ENCODE peak calls at places on chromosomes 6 and 20, in four cellular contexts. I is GM12878, N is HepG2, D is K562. G is an unnamed sample.

GRCh38 chr6:90249044-90249443 is 47.6 kb downstream of the BACH2 start:
- DNase-seq in N (no peak), D (no peak), I (no peak), G (no peak)

GRCh38 chr6:18177566-18177965 is 22.3 kb downstream of the KDM1B start:
- DNase-seq in D (no peak), N (no peak), I (no peak), G (no peak)

GRCh38 chr20:32509639-32510066 is 75.5 kb downstream of the NOL4L start:
- DNase-seq in D (no peak), N (peak), I (no peak), G (no peak)

GRCh38 chr6:124677874-124678273 is 284.4 kb upstream of the RNF217 start:
- DNase-seq in N (no peak), I (no peak), D (no peak), G (no peak)

GRCh38 chr6:14110001-14110818 is 7.4 kb upstream of the CD83 start:
- DNase-seq in N (no peak), I (peak), D (peak), G (no peak)

GRCh38 chr6:74638467-74638866 is 567.4 kb downstream of the COL12A1 start:
- DNase-seq in D (no peak), N (no peak), I (no peak), G (no peak)

GRCh38 chr20:48697845-48698491 is 129.8 kb downstream of the PREX1 start:
- DNase-seq in I (no peak), D (peak), N (peak), G (no peak)

GRCh38 chr20:53827996-53828672 is 234.5 kb upstream of the ZNF217 start:
- DNase-seq in D (no peak), N (no peak), I (no peak), G (no peak)

GRCh38 chr6:146260886-146261285 is 232.0 kb downstream of the GRM1 start:
- DNase-seq in I (no peak), D (no peak), N (no peak), G (no peak)

GRCh38 chr6:158253248-158253647 is 59.0 kb upstream of the TULP4 start:
- DNase-seq in N (no peak), D (no peak), I (no peak), G (no peak)

GRCh38 chr6:32969685-32970412 is 1.5 kb downstream of the BRD2 start:
- DNase-seq in D (no peak), I (no peak), N (peak), G (peak)

GRCh38 chr20:34941224-34941623 is 14.4 kb downstream of the GSS start:
- DNase-seq in D (no peak), I (no peak), N (no peak), G (no peak)

GRCh38 chr6:167730441-167730840 is 96.3 kb upstream of the AFDN start:
- DNase-seq in D (no peak), N (no peak), I (no peak), G (no peak)

GRCh38 chr6:33091957-33092356 is 16.2 kb downstream of the HLA-DPB1 start:
- DNase-seq in I (no peak), D (peak), N (peak), G (peak)

GRCh38 chr20:63314566-63315239 is 21.7 kb downstream of the COL20A1 start:
- DNase-seq in I (no peak), D (no peak), N (no peak), G (no peak)

GRCh38 chr6:169404828-169405227 is 151.2 kb upstream of the THBS2 start:
- DNase-seq in I (no peak), N (no peak), D (no peak), G (no peak)

GRCh38 chr6:156774872-156775405 is 2.2 kb upstream of the ARID1B start:
- DNase-seq in N (no peak), D (no peak), I (no peak), G (no peak)

GRCh38 chr6:3766219-3766618 is 14.7 kb upstream of the PXDC1 start:
- DNase-seq in N (no peak), D (no peak), I (no peak), G (no peak)

GRCh38 chr6:107717781-107718180 is 106.3 kb downstream of the SCML4 start:
- DNase-seq in N (no peak), I (no peak), D (no peak), G (no peak)

GRCh38 chr6:166307981-166308768 is at the start of gene PRR18:
- DNase-seq in D (no peak), N (no peak), I (peak), G (peak)

GRCh38 chr6:7640607-7641577 is 50.9 kb downstream of the SNRNP48 start:
- DNase-seq in D (no peak), N (peak), I (no peak), G (no peak)

GRCh38 chr6:151025076-151025475 is 159.6 kb downstream of the MTHFD1L start:
- DNase-seq in N (no peak), D (no peak), I (no peak), G (no peak)

GRCh38 chr6:44969446-44970175 is 358.5 kb upstream of the RUNX2 start:
- DNase-seq in N (no peak), D (no peak), I (no peak), G (no peak)

GRCh38 chr20:50305636-50306477 is 115.2 kb downstream of the CEBPB start:
- DNase-seq in I (no peak), N (peak), D (no peak), G (no peak)

GRCh38 chr6:14467591-14467990 is 350.0 kb downstream of the CD83 start:
- DNase-seq in I (no peak), D (no peak), N (no peak), G (no peak)

GRCh38 chr6:52517502-52518278 is 59.2 kb downstream of the TRAM2 start:
- DNase-seq in N (peak), I (no peak), D (peak), G (peak)

GRCh38 chr6:155440758-155441157 is 14.9 kb downstream of the NOX3 start:
- DNase-seq in D (no peak), I (no peak), N (no peak), G (no peak)

GRCh38 chr6:26053929-26054658 is 33.1 kb upstream of the HFE start:
- DNase-seq in D (no peak), I (no peak), N (no peak), G (no peak)

GRCh38 chr6:42239333-42239732 is 21.7 kb upstream of the MRPS10 start:
- DNase-seq in N (no peak), D (no peak), I (no peak), G (no peak)

DNA sequence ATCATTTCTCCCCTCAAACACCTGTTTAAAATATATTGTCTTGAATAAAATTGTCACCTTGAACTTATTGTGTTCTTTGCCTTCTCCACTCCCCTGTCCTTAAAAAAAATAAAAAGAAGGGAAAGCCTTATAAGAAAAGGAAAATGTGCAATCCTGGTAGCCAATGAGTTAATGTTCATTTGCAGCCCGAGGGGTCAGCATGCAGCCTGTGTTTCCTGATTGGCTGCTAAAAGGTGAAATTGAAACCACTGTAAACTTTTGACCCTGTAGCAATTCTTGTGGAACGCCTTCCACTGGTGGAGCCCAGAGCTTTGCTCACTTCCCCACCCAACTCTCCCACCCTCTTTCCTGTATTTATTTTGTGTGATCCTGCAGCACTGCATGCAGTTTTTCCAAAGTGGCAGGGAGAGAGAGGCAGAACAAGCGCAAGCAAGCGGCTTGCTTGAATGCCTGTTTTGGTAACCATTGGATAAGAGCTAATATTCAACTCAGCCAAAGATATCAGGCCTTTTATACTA is 74.9 kb downstream of the NCOA3 start:
- DNase-seq in D (peak), N (peak), I (peak), G (no peak)
- TF ChIP-seq NR2C2 in D (peak), N (peak), I (no peak), G (no peak)

GRCh38 chr20:59246691-59247090 is 53.7 kb upstream of the EDN3 start:
- DNase-seq in I (no peak), D (no peak), N (no peak), G (no peak)
- TF ChIP-seq USF2 in I (no peak), D (no peak), N (no peak), G (no peak)

DNA sequence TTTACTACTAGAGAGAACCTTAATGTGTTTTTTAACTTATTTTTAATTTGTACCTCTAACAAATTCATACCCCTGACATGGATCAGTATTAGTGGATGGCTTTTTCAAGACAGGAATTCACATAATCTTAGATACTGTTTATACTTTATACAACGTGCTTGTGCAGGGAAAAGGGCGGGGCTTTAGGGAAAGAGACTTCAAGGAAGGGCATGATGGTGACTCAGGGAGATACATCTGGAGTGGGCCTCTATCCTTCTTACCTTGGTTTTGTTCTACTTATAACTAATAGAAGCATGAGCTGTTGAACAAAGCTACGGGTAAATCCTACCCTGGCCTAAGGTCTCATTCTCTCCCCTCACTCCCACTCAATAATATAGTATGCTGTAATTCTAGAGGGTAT is 160.8 kb downstream of the C6orf58 start:
- DNase-seq in N (no peak), I (no peak), D (no peak), G (no peak)
- TF ChIP-seq NR2C2 in N (no peak), I (no peak), D (no peak), G (no peak)

DNA sequence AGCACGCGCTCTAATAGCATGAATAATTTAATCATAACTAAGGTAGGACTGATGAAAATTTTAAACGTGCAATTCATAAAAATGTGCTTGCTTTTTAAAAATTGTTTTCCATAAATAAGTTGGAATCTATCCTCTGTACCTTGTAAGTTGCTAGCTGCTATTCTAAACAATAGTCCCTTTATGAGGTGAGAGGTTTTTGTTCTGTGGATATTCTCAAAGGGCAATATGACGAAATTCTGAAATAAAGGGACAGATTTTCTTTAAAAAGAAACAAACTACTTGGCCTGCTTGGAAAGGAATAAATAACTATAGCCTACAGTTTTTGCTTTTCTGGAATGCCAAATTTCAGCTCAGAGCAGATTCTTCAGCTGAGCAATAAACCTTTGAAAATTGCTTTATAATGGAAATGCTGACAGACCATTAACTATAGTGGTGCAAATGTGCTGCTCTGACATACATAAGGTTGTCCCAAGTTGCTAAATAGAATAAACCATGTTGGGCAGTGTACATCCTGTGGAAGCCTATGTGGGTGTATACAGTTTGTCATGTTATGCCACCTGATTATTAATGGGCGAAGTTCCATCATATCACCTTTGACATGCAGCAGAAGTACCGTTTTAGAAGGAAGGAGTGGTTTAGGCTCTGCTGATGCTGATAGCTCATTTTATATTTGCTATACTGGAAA is 84.3 kb downstream of the ZFAND3 start:
- DNase-seq in D (no peak), I (no peak), N (peak), G (no peak)
- TF ChIP-seq USF2 in D (no peak), I (no peak), N (no peak), G (no peak)

DNA sequence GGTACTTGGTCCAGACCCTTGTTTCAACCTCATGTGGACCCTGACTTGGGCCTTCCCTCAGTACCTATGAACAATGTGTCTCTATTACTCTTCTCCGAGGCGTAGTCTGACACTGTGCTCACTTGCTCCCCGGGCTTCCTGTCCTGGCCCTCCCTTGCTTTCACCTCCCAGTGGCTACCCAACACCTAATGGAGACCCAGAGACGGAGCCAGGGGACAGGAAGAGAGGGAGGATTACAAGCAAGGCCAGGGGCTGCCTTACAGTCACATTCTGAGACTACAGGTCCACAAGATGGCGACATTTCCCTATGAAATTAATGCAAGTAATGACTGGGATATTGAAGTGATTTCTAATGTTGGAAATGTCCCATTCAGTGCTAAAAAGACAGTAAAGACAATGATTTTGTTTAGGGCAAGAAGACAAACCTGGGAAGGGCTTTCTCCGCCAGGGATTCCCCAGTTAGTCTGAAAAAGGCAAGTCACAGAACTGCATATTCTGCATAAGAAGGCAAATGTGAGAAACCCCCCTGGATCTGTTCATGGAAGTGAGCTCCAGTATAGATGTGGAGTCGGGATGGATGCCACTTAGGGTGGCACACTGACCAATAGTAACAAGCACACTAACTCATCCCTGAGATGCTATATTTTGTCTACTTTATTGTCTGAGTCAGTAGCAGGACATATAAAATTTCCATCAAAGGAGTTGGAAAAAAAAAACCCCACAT is 44.0 kb upstream of the ZBTB24 start:
- DNase-seq in D (peak), I (peak), N (peak), G (peak)
- TF ChIP-seq NR2C2 in D (no peak), I (no peak), N (no peak), G (no peak)